ENCODE peak calls at places on chromosome 9, in five cellular contexts. C is HAP-1, P is DND-41, I is neuronal stem cell, X is uterus. N is an unnamed sample.
A peak's percentile ranks its signal among the peaks of the same experiment; 100 is the strongest.

GRCh38 chr9:95495988-95496387 is 20.8 kb downstream of the PTCH1 start:
- DNase-seq in C (peak; percentile 97), P (no peak), I (peak; percentile 81), X (no peak), N (no peak)

GRCh38 chr9:89226076-89226475 is 47.5 kb upstream of the SHC3 start:
- DNase-seq in C (no peak), P (no peak), I (peak; percentile 79), X (peak; percentile 72), N (peak; percentile 70)

GRCh38 chr9:35526087-35526801 is 36.3 kb downstream of the RUSC2 start:
- DNase-seq in C (no peak), P (no peak), I (no peak), X (no peak), N (no peak)

GRCh38 chr9:91192785-91193657 is 168.7 kb downstream of the AUH start:
- DNase-seq in C (peak; percentile 56), P (peak; percentile 64), I (peak; percentile 30), X (peak; percentile 94), N (peak; percentile 40)

GRCh38 chr9:21317956-21318923 is 13.1 kb upstream of the IFNA5 start:
- DNase-seq in C (peak; percentile 68), P (peak; percentile 40), I (peak; percentile 29), X (peak; percentile 29), N (no peak)

GRCh38 chr9:22044583-22044982 is 35.5 kb upstream of the CDKN2B start:
- DNase-seq in C (no peak), P (no peak), I (no peak), X (no peak), N (no peak)

GRCh38 chr9:15213249-15213648 is 93.8 kb downstream of the TTC39B start:
- DNase-seq in C (no peak), P (no peak), I (no peak), X (no peak), N (no peak)

GRCh38 chr9:17219261-17219660 is 84.4 kb downstream of the CNTLN start:
- DNase-seq in C (no peak), P (no peak), I (no peak), X (no peak), N (no peak)

GRCh38 chr9:37753489-37754190 is at the start of gene TRMT10B:
- DNase-seq in C (peak; percentile 60), P (peak; percentile 80), I (peak; percentile 48), X (peak; percentile 62), N (peak; percentile 50)

GRCh38 chr9:116859763-116860162 is 172.7 kb downstream of the TRIM32 start:
- DNase-seq in C (no peak), P (no peak), I (no peak), X (no peak), N (no peak)

GRCh38 chr9:105511486-105511885 is 46.4 kb upstream of the FKTN start:
- DNase-seq in C (no peak), P (no peak), I (no peak), X (no peak), N (no peak)

GRCh38 chr9:96344458-96345180 is 38.9 kb downstream of the SLC35D2 start:
- DNase-seq in C (peak; percentile 84), P (no peak), I (peak; percentile 5), X (peak; percentile 87), N (peak; percentile 88)

GRCh38 chr9:109238677-109239076 is 71.6 kb upstream of the FRRS1L start:
- DNase-seq in C (no peak), P (no peak), I (no peak), X (no peak), N (no peak)

GRCh38 chr9:20303066-20303465 is 319.2 kb downstream of the MLLT3 start:
- DNase-seq in C (no peak), P (no peak), I (no peak), X (no peak), N (no peak)

GRCh38 chr9:107208121-107208520 is 75.0 kb upstream of the RAD23B start:
- DNase-seq in C (no peak), P (no peak), I (no peak), X (no peak), N (no peak)

GRCh38 chr9:123003467-123003866 is 30.0 kb upstream of the GPR21 start:
- DNase-seq in C (peak; percentile 21), P (no peak), I (no peak), X (no peak), N (no peak)

GRCh38 chr9:75664597-75664996 is 225.9 kb upstream of the PCSK5 start:
- DNase-seq in C (no peak), P (no peak), I (no peak), X (no peak), N (no peak)

GRCh38 chr9:91857291-91857781 is 92.7 kb downstream of the ROR2 start:
- DNase-seq in C (no peak), P (no peak), I (peak; percentile 62), X (no peak), N (no peak)

GRCh38 chr9:119092125-119092524 is 277.1 kb downstream of the BRINP1 start:
- DNase-seq in C (no peak), P (no peak), I (no peak), X (no peak), N (no peak)

GRCh38 chr9:71690058-71690691 is 78.1 kb downstream of the CEMIP2 start:
- DNase-seq in C (no peak), P (no peak), I (no peak), X (no peak), N (no peak)

GRCh38 chr9:112075009-112075378 is 100.1 kb downstream of the SUSD1 start:
- DNase-seq in C (no peak), P (no peak), I (no peak), X (no peak), N (no peak)

GRCh38 chr9:17600962-17601593 is 22.2 kb downstream of the SH3GL2 start:
- DNase-seq in C (no peak), P (no peak), I (no peak), X (no peak), N (no peak)

GRCh38 chr9:111983484-111983908 is 86.9 kb downstream of the UGCG start:
- DNase-seq in C (no peak), P (no peak), I (no peak), X (no peak), N (no peak)

GRCh38 chr9:34990908-34991832 is 1.6 kb downstream of the DNAJB5 start:
- DNase-seq in C (no peak), P (no peak), I (no peak), X (peak; percentile 30), N (no peak)

GRCh38 chr9:113609562-113610318 is 146.2 kb downstream of the RGS3 start:
- DNase-seq in C (no peak), P (no peak), I (no peak), X (peak; percentile 80), N (no peak)

GRCh38 chr9:121861501-121862180 is 210.2 kb downstream of the DAB2IP start:
- DNase-seq in C (peak; percentile 16), P (no peak), I (no peak), X (peak; percentile 61), N (peak; percentile 28)

GRCh38 chr9:33106372-33106771 is 29.9 kb upstream of the SMU1 start:
- DNase-seq in C (no peak), P (no peak), I (no peak), X (no peak), N (no peak)

GRCh38 chr9:136584401-136585328 is 38.8 kb upstream of the NOTCH1 start:
- DNase-seq in C (no peak), P (peak; percentile 62), I (no peak), X (peak; percentile 61), N (no peak)
- H3K27me3 ChIP-seq in C (no peaks in the 10 kb centered on the region), P (no peaks in the 10 kb centered on the region), I (no peaks in the 10 kb centered on the region), X (no peaks in the 10 kb centered on the region), N (peaks cover 6% of the 10 kb centered on the region)

GRCh38 chr9:130660683-130661460 is 3.5 kb upstream of the PRDM12 start:
- DNase-seq in C (no peak), P (no peak), I (no peak), X (no peak), N (no peak)

GRCh38 chr9:130659699-130660248 is 4.6 kb upstream of the PRDM12 start:
- DNase-seq in C (no peak), P (no peak), I (no peak), X (no peak), N (no peak)

GRCh38 chr9:130660326-130660682 is 4.1 kb upstream of the PRDM12 start:
- DNase-seq in C (no peak), P (no peak), I (no peak), X (no peak), N (no peak)

GRCh38 chr9:130661461-130662098 is 2.8 kb upstream of the PRDM12 start:
- DNase-seq in C (no peak), P (no peak), I (no peak), X (no peak), N (no peak)

DNA sequence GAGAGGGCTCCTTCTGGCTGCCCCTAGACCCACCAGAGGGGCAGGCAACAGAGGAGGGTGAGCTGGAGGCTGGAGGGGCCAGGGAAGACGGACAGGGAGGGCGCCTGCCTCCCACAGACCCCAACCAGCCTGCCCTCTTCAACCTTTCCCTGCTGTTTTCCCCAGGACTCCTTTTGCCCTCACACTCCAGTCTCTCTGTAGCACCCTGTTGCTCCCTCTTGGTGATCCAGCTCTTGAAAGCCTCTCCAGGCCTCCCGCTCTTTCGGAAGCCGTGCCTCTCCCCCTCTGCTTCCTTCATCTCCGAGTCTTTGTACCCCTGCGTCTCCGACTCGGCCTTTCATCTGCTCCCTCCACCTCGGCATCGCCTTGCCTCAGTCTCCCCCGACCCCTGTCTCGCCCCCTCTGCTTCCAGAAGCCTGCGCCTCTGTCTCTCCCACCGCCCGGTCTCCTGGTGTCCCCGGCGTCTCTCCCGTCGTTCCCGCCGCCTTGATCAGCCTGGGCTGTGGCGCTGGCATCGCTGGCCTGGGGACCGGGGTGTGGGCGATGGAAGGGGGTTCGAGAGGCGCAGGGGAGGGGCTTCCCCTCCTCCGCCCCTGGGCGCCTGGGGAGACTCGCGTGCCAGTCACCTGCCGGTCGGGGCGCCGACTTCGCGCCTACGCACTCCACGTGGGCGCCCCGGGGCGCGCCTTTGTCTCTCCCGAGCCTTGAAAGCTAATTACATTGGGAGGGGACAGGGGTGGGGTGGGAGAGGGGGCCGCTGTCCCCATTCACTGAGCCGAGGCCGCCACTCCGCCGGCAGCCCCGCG is 5.3 kb upstream of the PRDM12 start:
- DNase-seq in C (no peak), P (no peak), I (no peak), X (no peak), N (no peak)
- H3K27me3 ChIP-seq in C (peaks cover 77% of the 10 kb centered on the region), P (no peaks in the 10 kb centered on the region), I (peaks cover 56% of the 10 kb centered on the region), X (peaks cover 48% of the 10 kb centered on the region), N (peaks cover 93% of the 10 kb centered on the region)

DNA sequence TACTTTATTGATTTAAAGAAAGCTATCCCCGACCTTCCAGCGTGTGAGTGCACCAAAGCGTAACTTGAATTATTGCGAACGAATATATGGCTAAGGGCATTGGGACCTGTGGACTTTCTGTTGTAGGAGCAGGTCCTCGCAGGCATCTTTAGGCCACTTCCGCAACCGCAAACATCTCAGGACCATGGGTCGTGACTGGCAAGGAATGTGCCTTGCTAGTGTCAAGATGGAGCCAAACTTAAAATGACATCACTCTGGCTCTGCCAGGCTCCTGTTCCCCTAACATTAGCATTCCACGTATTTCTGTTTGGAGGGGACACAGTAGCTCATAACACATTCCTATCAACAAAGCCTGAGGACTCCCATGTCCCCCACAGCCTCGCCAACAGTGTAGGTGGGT is 44.1 kb upstream of the OLFM1 start:
- DNase-seq in C (no peak), P (no peak), I (no peak), X (no peak), N (no peak)
- H3K27me3 ChIP-seq in C (no peaks in the 10 kb centered on the region), P (no peaks in the 10 kb centered on the region), I (no peaks in the 10 kb centered on the region), X (no peaks in the 10 kb centered on the region), N (no peaks in the 10 kb centered on the region)

GRCh38 chr9:124033348-124033747 is 21.8 kb downstream of the LHX2 start:
- DNase-seq in C (no peak), P (no peak), I (no peak), X (no peak), N (no peak)
- H3K27me3 ChIP-seq in C (no peaks in the 10 kb centered on the region), P (peaks cover 2% of the 10 kb centered on the region), I (no peaks in the 10 kb centered on the region), X (no peaks in the 10 kb centered on the region), N (no peaks in the 10 kb centered on the region)

GRCh38 chr9:69293186-69293585 is 31.8 kb upstream of the ENTREP1 start:
- DNase-seq in C (no peak), P (no peak), I (no peak), X (no peak), N (no peak)
- H3K27me3 ChIP-seq in C (peaks cover 18% of the 10 kb centered on the region), P (no peaks in the 10 kb centered on the region), I (no peaks in the 10 kb centered on the region), X (no peaks in the 10 kb centered on the region), N (no peaks in the 10 kb centered on the region)